ENCODE peak calls at places on chromosomes 13 and 19, in ten cellular contexts. G, U, K, C, X, Y, T, R, Z and B are unnamed samples.
A peak's percentile ranks its signal among the peaks of the same experiment; 100 is the strongest.

GRCh38 chr13:76864259-76864658 is 21.9 kb downstream of the KCTD12 start:
- DNase-seq in Z (no peak), C (no peak), R (no peak), T (no peak), G (no peak), X (no peak), U (no peak), Y (no peak), K (no peak), B (no peak)

GRCh38 chr13:36530050-36530789 is 97.9 kb downstream of the CCNA1 start:
- DNase-seq in C (no peak), G (no peak), X (no peak), U (no peak), Y (peak; percentile 7), R (no peak), T (no peak), Z (no peak), K (peak; percentile 27), B (no peak)

GRCh38 chr19:46614114-46614701 is 10.7 kb downstream of the PTGIR start:
- DNase-seq in C (peak; percentile 91), K (peak; percentile 77), Z (peak; percentile 60), G (peak; percentile 82), Y (peak; percentile 66), U (peak; percentile 94), R (peak; percentile 86), T (peak; percentile 59), X (peak; percentile 81), B (peak; percentile 96)

GRCh38 chr13:41232715-41233114 is 30.7 kb downstream of the MTRF1 start:
- DNase-seq in K (peak; percentile 2), Z (no peak), Y (no peak), U (no peak), C (no peak), X (no peak), R (no peak), T (no peak), G (no peak), B (no peak)

GRCh38 chr13:26459276-26460131 is 98.0 kb upstream of the WASF3 start:
- DNase-seq in C (no peak), Y (no peak), R (peak; percentile 67), T (no peak), X (no peak), U (peak; percentile 54), G (no peak), K (peak; percentile 54), Z (no peak), B (no peak)

GRCh38 chr13:114071441-114071840 is 61.0 kb downstream of the RASA3 start:
- DNase-seq in Z (no peak), T (no peak), R (no peak), Y (no peak), X (no peak), U (no peak), K (no peak), G (no peak), C (no peak), B (no peak)

GRCh38 chr13:44223785-44224432 is 149.7 kb upstream of the SERP2 start:
- DNase-seq in Z (no peak), K (no peak), T (no peak), U (no peak), Y (no peak), R (no peak), G (no peak), X (no peak), C (no peak), B (no peak)

GRCh38 chr13:110912651-110913051 is 2.2 kb downstream of the ANKRD10 start:
- DNase-seq in K (peak; percentile 82), T (no peak), U (no peak), Y (peak; percentile 38), R (no peak), X (no peak), G (no peak), Z (no peak), C (no peak), B (peak; percentile 73)

GRCh38 chr19:39165857-39166256 is 30.9 kb upstream of the NCCRP1 start:
- DNase-seq in Y (no peak), U (no peak), Z (no peak), R (no peak), C (no peak), K (no peak), T (no peak), G (no peak), X (no peak), B (no peak)

GRCh38 chr13:36102721-36103120 is 28.5 kb downstream of the DCLK1 start:
- DNase-seq in X (no peak), G (no peak), Y (no peak), R (no peak), Z (no peak), C (no peak), T (no peak), U (no peak), K (no peak), B (no peak)

GRCh38 chr19:31500540-31500830 is 151.2 kb upstream of the TSHZ3 start:
- DNase-seq in G (no peak), C (no peak), K (no peak), R (no peak), Z (no peak), Y (no peak), X (no peak), U (peak; percentile 56), T (no peak), B (no peak)

GRCh38 chr13:40508112-40508511 is 158.3 kb downstream of the FOXO1 start:
- DNase-seq in C (no peak), X (no peak), G (no peak), K (peak; percentile 72), U (no peak), Z (no peak), R (no peak), Y (peak; percentile 87), T (no peak), B (peak; percentile 42)

GRCh38 chr13:99192480-99192879 is 8.2 kb upstream of the UBAC2 start:
- DNase-seq in K (no peak), C (no peak), R (no peak), Z (no peak), Y (no peak), G (no peak), T (no peak), X (no peak), U (no peak), B (peak; percentile 48)